ENCODE peak calls at places on chromosomes 1 and 21, in six cellular contexts. J, U, W, F, C and A are unnamed samples.
A peak's percentile ranks its signal among the peaks of the same experiment; 100 is the strongest.

GRCh38 chr1:22212400-22213233 is 69.7 kb upstream of the WNT4 start:
- DNase-seq in J (no peak), U (no peak), W (no peak), F (no peak), C (no peak), A (no peak)

GRCh38 chr1:164644774-164645634 is 86.0 kb downstream of the PBX1 start:
- DNase-seq in J (no peak), U (no peak), W (no peak), F (no peak), C (no peak), A (no peak)

GRCh38 chr1:50699795-50700194 is 260.3 kb downstream of the FAF1 start:
- DNase-seq in J (no peak), U (no peak), W (no peak), F (no peak), C (no peak), A (no peak)

GRCh38 chr1:72526926-72527325 is 244.6 kb upstream of the NEGR1 start:
- DNase-seq in J (no peak), U (no peak), W (no peak), F (no peak), C (no peak), A (no peak)

GRCh38 chr21:39531777-39532333 is 80.1 kb downstream of the SH3BGR start:
- DNase-seq in J (no peak), U (no peak), W (no peak), F (no peak), C (no peak), A (no peak)

GRCh38 chr21:25412090-25412489 is 195.2 kb downstream of the MRPL39 start:
- DNase-seq in J (no peak), U (no peak), W (no peak), F (no peak), C (no peak), A (no peak)

GRCh38 chr1:1020415-1021009 is 592 bp downstream of the AGRN start:
- DNase-seq in J (no peak), U (peak; percentile 63), W (no peak), F (no peak), C (peak; percentile 79), A (no peak)

GRCh38 chr1:69702085-69702484 is 134.4 kb downstream of the LRRC7 start:
- DNase-seq in J (no peak), U (no peak), W (no peak), F (no peak), C (no peak), A (no peak)

GRCh38 chr1:31617917-31618746 is 643 bp downstream of the HCRTR1 start:
- DNase-seq in J (peak; percentile 19), U (peak; percentile 77), W (no peak), F (peak; percentile 88), C (peak; percentile 86), A (peak; percentile 75)

GRCh38 chr1:10033359-10033845 is 644 bp downstream of the UBE4B start:
- DNase-seq in J (peak; percentile 51), U (no peak), W (no peak), F (no peak), C (peak; percentile 57), A (peak; percentile 19)

GRCh38 chr21:31397515-31397926 is 53.5 kb upstream of the TIAM1 start:
- DNase-seq in J (no peak), U (no peak), W (no peak), F (no peak), C (no peak), A (no peak)

GRCh38 chr1:232291681-232292080 is 338.3 kb downstream of the SIPA1L2 start:
- DNase-seq in J (no peak), U (no peak), W (no peak), F (no peak), C (no peak), A (no peak)

GRCh38 chr1:1021860-1022259 is 1.9 kb downstream of the AGRN start:
- DNase-seq in J (no peak), U (no peak), W (no peak), F (no peak), C (no peak), A (no peak)

GRCh38 chr1:8570435-8570834 is 247.0 kb downstream of the RERE start:
- DNase-seq in J (no peak), U (no peak), W (no peak), F (no peak), C (no peak), A (no peak)

DNA sequence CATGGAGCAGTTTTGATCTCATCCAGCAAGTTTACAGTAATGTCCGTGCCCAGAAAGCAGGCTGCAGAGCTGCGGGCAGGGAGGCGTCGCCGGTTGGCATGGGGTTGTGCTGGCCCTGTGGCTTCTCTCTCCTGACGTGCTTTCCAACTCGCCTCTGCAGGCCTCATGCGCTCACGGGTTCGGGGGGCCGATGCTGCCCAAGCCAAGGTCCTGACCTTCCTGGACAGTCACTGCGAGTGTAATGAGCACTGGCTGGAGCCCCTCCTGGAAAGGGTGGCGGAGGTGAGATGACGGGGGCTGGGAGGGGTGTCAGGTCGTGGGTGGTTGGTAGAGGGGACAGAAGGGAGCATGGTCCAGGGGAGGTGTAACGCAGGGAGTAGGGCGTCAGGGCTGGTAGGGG is 176.1 kb downstream of the GALNT2 start:
- DNase-seq in J (no peak), U (no peak), W (no peak), F (peak; percentile 41), C (no peak), A (no peak)
- TF ChIP-seq TAF1 in J (no peak), U (no peak), W (no peak), F (no peak), C (no peak), A (no peak)

GRCh38 chr21:46173573-46173972 is 10.7 kb downstream of the SPATC1L start:
- DNase-seq in J (no peak), U (no peak), W (no peak), F (no peak), C (no peak), A (no peak)
- TF ChIP-seq POLR2AphosphoS5 in J (no peak), U (no peak), W (no peak), F (no peak), C (no peak), A (no peak)

GRCh38 chr1:182957902-182958395 is 5.0 kb upstream of the SHCBP1L start:
- DNase-seq in J (no peak), U (no peak), W (no peak), F (no peak), C (no peak), A (no peak)

GRCh38 chr1:182965861-182966260 is 12.9 kb upstream of the SHCBP1L start:
- DNase-seq in J (no peak), U (no peak), W (no peak), F (no peak), C (no peak), A (no peak)

GRCh38 chr1:182965096-182965495 is 12.1 kb upstream of the SHCBP1L start:
- DNase-seq in J (no peak), U (no peak), W (no peak), F (no peak), C (no peak), A (no peak)

GRCh38 chr1:182960046-182960445 is 7.1 kb upstream of the SHCBP1L start:
- DNase-seq in J (no peak), U (no peak), W (no peak), F (no peak), C (no peak), A (no peak)

DNA sequence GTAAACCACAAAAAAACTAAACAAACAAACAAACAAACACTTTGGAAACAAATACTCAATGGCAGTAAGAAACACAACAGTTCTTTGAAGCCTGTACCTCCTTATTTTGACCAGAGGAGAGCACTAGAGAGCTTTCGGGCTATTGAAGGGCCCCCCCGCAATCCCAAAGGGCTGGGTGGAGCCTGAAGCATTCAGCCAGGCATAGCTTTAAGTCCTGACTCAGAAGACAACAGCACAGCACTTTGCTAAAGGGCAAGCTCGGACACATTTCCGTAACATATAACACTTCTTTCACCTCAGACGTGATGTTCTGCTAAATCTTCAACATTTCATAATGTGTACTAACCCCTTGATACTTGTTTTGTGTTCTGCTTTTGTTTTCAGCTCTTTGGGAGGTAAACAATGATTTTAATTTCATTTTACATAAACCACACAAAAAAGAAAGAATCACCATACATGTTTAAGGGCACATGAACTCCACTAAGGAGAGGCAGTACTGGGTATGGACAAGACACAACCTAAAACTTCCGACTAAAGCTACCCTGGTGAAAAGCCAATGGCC is 9.7 kb upstream of the SHCBP1L start:
- DNase-seq in J (peak; percentile 73), U (peak; percentile 70), W (peak; percentile 62), F (no peak), C (peak; percentile 89), A (peak; percentile 54)
- TF ChIP-seq POLR2A in J (no peak), U (peak; percentile 45), W (peak; percentile 48), F (no peak), C (no peak), A (peak; percentile 39)

DNA sequence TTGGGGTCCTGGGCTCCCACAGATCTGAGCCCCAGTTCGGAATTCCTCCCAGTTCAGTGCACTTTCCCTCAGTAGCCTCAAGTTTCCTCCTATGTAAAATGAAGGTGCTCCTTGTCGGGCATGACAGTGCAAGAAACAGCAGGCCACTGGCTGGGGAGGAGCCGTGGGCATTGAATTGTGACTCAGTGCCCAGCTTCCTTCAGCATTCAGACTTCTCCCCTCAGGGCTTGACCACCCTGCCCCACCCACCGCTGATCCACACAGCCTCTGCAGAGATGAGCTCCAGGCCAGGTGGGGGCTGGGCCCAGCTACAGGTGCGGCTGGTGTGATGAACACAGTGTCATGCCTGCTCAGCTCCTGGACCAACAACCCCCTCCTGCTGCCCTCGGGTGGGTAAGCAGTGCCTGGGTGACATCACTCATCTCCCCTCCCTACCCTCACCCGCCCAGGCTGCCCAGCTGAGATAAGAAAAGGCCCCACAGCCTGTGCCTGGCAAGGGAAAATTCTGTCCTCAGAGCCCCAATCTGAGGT is 4.9 kb downstream of the MOB3C start:
- DNase-seq in J (no peak), U (no peak), W (no peak), F (no peak), C (no peak), A (no peak)
- TF ChIP-seq TAF1 in J (no peak), U (no peak), W (no peak), F (no peak), C (no peak), A (no peak)